ENCODE peak calls at places on chromosomes 16 and 17, in six cellular contexts. G is C1 segment of cervical spinal cord; D is HEK293T; M is upper lobe of right lung; E is activated CD4-positive, alpha-beta T cell treated with anti-CD3 and anti-CD28 coated beads, Interleukin-2, amount 50 U/mL, for 24 hours; T is prostate gland. H is an unnamed sample.

GRCh38 chr17:51229889-51230288 is 30.0 kb downstream of the MBTD1 start:
- DNase-seq in G (no peak), D (no peak), M (no peak), E (no peak), T (no peak), H (no peak)

GRCh38 chr17:31733326-31733725 is 125.7 kb downstream of the COPRS start:
- DNase-seq in G (no peak), D (no peak), M (no peak), E (no peak), T (no peak), H (no peak)

GRCh38 chr17:76659928-76660614 is 16.5 kb upstream of the ST6GALNAC1 start:
- DNase-seq in G (no peak), D (no peak), M (no peak), E (no peak), T (no peak), H (no peak)

GRCh38 chr17:57985675-57985974 is 2.4 kb downstream of the VEZF1 start:
- DNase-seq in G (no peak), D (no peak), M (no peak), E (no peak), T (no peak), H (no peak)

GRCh38 chr16:2211923-2212347 is 1.3 kb upstream of the BRICD5 start:
- DNase-seq in G (no peak), D (no peak), M (no peak), E (no peak), T (no peak), H (no peak)

GRCh38 chr17:1693339-1693738 is 8.7 kb upstream of the PRPF8 start:
- DNase-seq in G (no peak), D (no peak), M (no peak), E (no peak), T (no peak), H (no peak)

GRCh38 chr17:77966476-77966875 is 8.0 kb downstream of the TNRC6C start:
- DNase-seq in G (no peak), D (no peak), M (no peak), E (no peak), T (no peak), H (no peak)

GRCh38 chr17:21573961-21574610 is 118.2 kb upstream of the KCNJ18 start:
- DNase-seq in G (peak; percentile 23), D (no peak), M (no peak), E (peak; percentile 21), T (no peak), H (peak; percentile 53)

GRCh38 chr17:75640556-75641119 is 7.4 kb downstream of the SMIM5 start:
- DNase-seq in G (no peak), D (no peak), M (peak; percentile 55), E (no peak), T (no peak), H (no peak)

GRCh38 chr17:14815079-14815478 is 450.0 kb downstream of the PMP22 start:
- DNase-seq in G (no peak), D (no peak), M (no peak), E (no peak), T (no peak), H (no peak)

GRCh38 chr17:292016-292415 is 60.6 kb downstream of the RPH3AL start:
- DNase-seq in G (no peak), D (no peak), M (peak; percentile 48), E (no peak), T (no peak), H (no peak)

GRCh38 chr17:79672496-79672895 is 58.2 kb upstream of the ENPP7 start:
- DNase-seq in G (no peak), D (no peak), M (no peak), E (no peak), T (no peak), H (no peak)

GRCh38 chr17:17749025-17749772 is 67.9 kb downstream of the RAI1 start:
- DNase-seq in G (no peak), D (no peak), M (no peak), E (no peak), T (no peak), H (no peak)

GRCh38 chr16:56895813-56896212 is 30.8 kb downstream of the SLC12A3 start:
- DNase-seq in G (no peak), D (no peak), M (no peak), E (no peak), T (no peak), H (no peak)

GRCh38 chr17:51435641-51436091 is 175.3 kb downstream of the UTP18 start:
- DNase-seq in G (no peak), D (peak; percentile 73), M (peak; percentile 69), E (peak; percentile 12), T (peak; percentile 42), H (no peak)

GRCh38 chr16:2195316-2196161 is 866 bp downstream of the CASKIN1 start:
- DNase-seq in G (no peak), D (no peak), M (no peak), E (no peak), T (no peak), H (no peak)

GRCh38 chr16:50593410-50594139 is 45.4 kb downstream of the NKD1 start:
- DNase-seq in G (no peak), D (peak; percentile 29), M (no peak), E (no peak), T (no peak), H (peak; percentile 25)

GRCh38 chr17:80829166-80829813 is 162.4 kb upstream of the CHMP6 start:
- DNase-seq in G (no peak), D (no peak), M (peak; percentile 53), E (no peak), T (no peak), H (no peak)